ENCODE peak calls at places on chromosomes 3 and 15, in nine cellular contexts. M, A, Z, S, L, U, G, X and F are unnamed samples.

GRCh38 chr3:18900994-18901393 is 247.3 kb upstream of the KCNH8 start:
- DNase-seq in M (no peak), A (no peak), Z (no peak), S (no peak), L (peak), U (no peak), G (no peak), X (no peak), F (no peak)

GRCh38 chr15:79872358-79873017 is 24.3 kb downstream of the MTHFS start:
- DNase-seq in M (no peak), A (no peak), Z (peak), S (no peak), L (peak), U (no peak), G (no peak), X (no peak), F (no peak)

GRCh38 chr3:62161306-62161705 is 212.0 kb downstream of the FEZF2 start:
- DNase-seq in M (peak), A (no peak), Z (peak), S (no peak), L (peak), U (no peak), G (no peak), X (peak), F (no peak)

GRCh38 chr3:196920733-196921132 is 21.6 kb downstream of the NCBP2 start:
- DNase-seq in M (no peak), A (no peak), Z (no peak), S (no peak), L (no peak), U (no peak), G (no peak), X (no peak), F (no peak)

GRCh38 chr15:39833515-39833981 is 50.9 kb upstream of the FSIP1 start:
- DNase-seq in M (no peak), A (no peak), Z (peak), S (no peak), L (peak), U (no peak), G (no peak), X (peak), F (no peak)

GRCh38 chr3:150495563-150496168 is 50.6 kb downstream of the SERP1 start:
- DNase-seq in M (no peak), A (no peak), Z (peak), S (peak), L (peak), U (peak), G (peak), X (peak), F (no peak)

GRCh38 chr3:57434041-57434440 is 110.1 kb downstream of the DNAH12 start:
- DNase-seq in M (no peak), A (no peak), Z (peak), S (peak), L (peak), U (no peak), G (no peak), X (peak), F (no peak)

GRCh38 chr3:133377396-133377795 is 22.5 kb upstream of the BFSP2 start:
- DNase-seq in M (no peak), A (no peak), Z (peak), S (no peak), L (peak), U (peak), G (peak), X (peak), F (no peak)

GRCh38 chr15:80551348-80551747 is 143.8 kb upstream of the ABHD17C start:
- DNase-seq in M (no peak), A (no peak), Z (no peak), S (no peak), L (no peak), U (no peak), G (no peak), X (no peak), F (no peak)

GRCh38 chr15:36468746-36469145 is 110.7 kb upstream of the CDIN1 start:
- DNase-seq in M (no peak), A (no peak), Z (peak), S (peak), L (peak), U (no peak), G (peak), X (peak), F (no peak)

GRCh38 chr3:100609963-100610362 is 562 bp downstream of the ADGRG7 start:
- DNase-seq in M (no peak), A (no peak), Z (no peak), S (no peak), L (no peak), U (no peak), G (no peak), X (no peak), F (no peak)

GRCh38 chr3:11530153-11530721 is 113.5 kb downstream of the VGLL4 start:
- DNase-seq in M (no peak), A (no peak), Z (peak), S (peak), L (peak), U (peak), G (no peak), X (peak), F (no peak)

GRCh38 chr3:127426444-127427168 is 138.8 kb upstream of the PRR20G start:
- DNase-seq in M (no peak), A (peak), Z (no peak), S (no peak), L (no peak), U (no peak), G (no peak), X (no peak), F (no peak)

GRCh38 chr3:32181370-32181769 is 57.1 kb upstream of the CMTM8 start:
- DNase-seq in M (no peak), A (no peak), Z (no peak), S (peak), L (no peak), U (no peak), G (no peak), X (no peak), F (no peak)

GRCh38 chr3:15499536-15499935 is 22.0 kb downstream of the COLQ start:
- DNase-seq in M (no peak), A (no peak), Z (no peak), S (no peak), L (no peak), U (no peak), G (no peak), X (peak), F (no peak)

GRCh38 chr15:71713191-71713798 is 97.1 kb upstream of the NR2E3 start:
- DNase-seq in M (no peak), A (no peak), Z (peak), S (no peak), L (no peak), U (no peak), G (no peak), X (peak), F (no peak)

GRCh38 chr3:10173095-10173925 is 8.6 kb downstream of the IRAK2 start:
- DNase-seq in M (no peak), A (no peak), Z (no peak), S (no peak), L (peak), U (no peak), G (no peak), X (no peak), F (no peak)

GRCh38 chr3:58657036-58657435 is 9.5 kb downstream of the FAM3D start:
- DNase-seq in M (no peak), A (no peak), Z (no peak), S (no peak), L (no peak), U (no peak), G (no peak), X (no peak), F (no peak)

GRCh38 chr15:39856357-39856756 is 63.7 kb downstream of the GPR176 start:
- DNase-seq in M (no peak), A (no peak), Z (no peak), S (no peak), L (no peak), U (no peak), G (no peak), X (no peak), F (no peak)

GRCh38 chr15:35692256-35692867 is 146.4 kb upstream of the DPH6 start:
- DNase-seq in M (no peak), A (no peak), Z (peak), S (no peak), L (no peak), U (no peak), G (no peak), X (no peak), F (no peak)

GRCh38 chr15:42911058-42911592 is 9.5 kb downstream of the TTBK2 start:
- DNase-seq in M (no peak), A (no peak), Z (peak), S (no peak), L (peak), U (no peak), G (no peak), X (peak), F (no peak)

GRCh38 chr3:190497809-190498208 is 16.1 kb upstream of the IL1RAP start:
- DNase-seq in M (no peak), A (no peak), Z (no peak), S (no peak), L (peak), U (peak), G (peak), X (no peak), F (no peak)